ENCODE peak calls at places on chromosome 13, in six cellular contexts. Y is ascending aorta, O is dorsolateral prefrontal cortex, P is tibial nerve, D is fibroblast of lung, A is lower lobe of right lung. J is an unnamed sample.

GRCh38 chr13:23695711-23696512 is 125.7 kb downstream of the TNFRSF19 start:
- DNase-seq in P (no peak), O (no peak), D (no peak), Y (no peak), A (peak), J (no peak)

GRCh38 chr13:79673310-79673992 is 192.5 kb downstream of the NDFIP2 start:
- DNase-seq in O (no peak), A (no peak), Y (no peak), P (no peak), D (no peak), J (no peak)

GRCh38 chr13:102569488-102569887 is 27.3 kb upstream of the TPP2 start:
- DNase-seq in Y (no peak), O (no peak), D (peak), P (no peak), A (no peak), J (peak)

GRCh38 chr13:64305246-64305645 is 2889.6 kb upstream of the PCDH20 start:
- DNase-seq in A (no peak), P (no peak), Y (no peak), D (peak), O (no peak), J (peak)

GRCh38 chr13:34853161-34853560 is 88.9 kb upstream of the NBEA start:
- DNase-seq in A (no peak), D (no peak), P (no peak), O (no peak), Y (no peak), J (no peak)

GRCh38 chr13:90787007-90787406 is 560.5 kb upstream of the MIR17HG start:
- DNase-seq in P (no peak), A (no peak), Y (no peak), O (no peak), D (no peak), J (no peak)

GRCh38 chr13:106526748-106527488 is 8.5 kb downstream of the EFNB2 start:
- DNase-seq in A (no peak), Y (no peak), D (no peak), O (no peak), P (no peak), J (no peak)

GRCh38 chr13:41017153-41017552 is 2.0 kb downstream of the ELF1 start:
- DNase-seq in P (no peak), O (no peak), Y (no peak), A (no peak), D (no peak), J (no peak)

GRCh38 chr13:36919206-36919832 is 719 bp downstream of the SMAD9 start:
- DNase-seq in O (peak), D (peak), A (peak), P (peak), Y (peak), J (peak)

GRCh38 chr13:21445759-21446158 is 13.3 kb downstream of the ZDHHC20 start:
- DNase-seq in A (no peak), P (no peak), O (no peak), Y (no peak), D (no peak), J (no peak)

GRCh38 chr13:50916701-50917184 is 7.2 kb downstream of the RNASEH2B start:
- DNase-seq in O (no peak), Y (no peak), D (no peak), A (peak), P (no peak), J (no peak)

GRCh38 chr13:50914848-50915247 is 5.3 kb downstream of the RNASEH2B start:
- DNase-seq in Y (no peak), D (no peak), O (no peak), A (no peak), P (no peak), J (peak)

GRCh38 chr13:50915562-50915961 is 6.0 kb downstream of the RNASEH2B start:
- DNase-seq in P (no peak), D (no peak), O (no peak), Y (no peak), A (no peak), J (no peak)

GRCh38 chr13:50919291-50919690 is 9.7 kb downstream of the RNASEH2B start:
- DNase-seq in A (no peak), P (no peak), O (no peak), D (no peak), Y (no peak), J (no peak)

GRCh38 chr13:50917572-50917971 is 8.0 kb downstream of the RNASEH2B start:
- DNase-seq in A (no peak), D (no peak), Y (no peak), P (no peak), O (no peak), J (no peak)
- TF ChIP-seq CTCF in A (no peak), D (no peak), Y (no peak), P (no peak), O (no peak), J (no peak)

GRCh38 chr13:83906240-83906820 is 24.1 kb upstream of the SLITRK1 start:
- DNase-seq in A (no peak), P (no peak), D (no peak), O (no peak), Y (no peak), J (no peak)

GRCh38 chr13:83907196-83907989 is 25.1 kb upstream of the SLITRK1 start:
- DNase-seq in Y (no peak), P (no peak), D (no peak), A (no peak), O (no peak), J (no peak)

DNA sequence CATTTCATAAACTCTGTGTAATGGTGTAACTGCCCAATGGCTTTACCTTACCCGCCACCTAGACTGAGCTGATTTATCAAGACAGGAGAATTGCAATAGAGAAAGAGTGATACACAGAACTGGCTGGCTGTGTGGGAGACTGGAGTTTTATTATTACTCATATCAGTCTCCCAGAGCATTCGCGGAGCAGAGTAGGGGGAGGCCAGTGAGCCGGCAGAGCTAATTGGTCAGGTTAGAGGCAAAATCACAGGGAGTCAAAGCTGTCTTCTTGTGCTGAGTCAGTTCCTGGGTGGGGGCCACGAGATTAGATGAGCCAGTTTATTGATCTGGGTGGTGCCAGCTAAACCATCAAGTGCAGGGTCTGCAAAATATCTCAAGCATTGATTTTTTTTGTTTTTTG is 23.4 kb upstream of the SLITRK1 start:
- DNase-seq in P (no peak), O (no peak), Y (no peak), D (no peak), A (no peak), J (no peak)
- H3K4me3 ChIP-seq in P (no peak), O (no peak), Y (no peak), D (no peak), A (no peak), J (no peak)

DNA sequence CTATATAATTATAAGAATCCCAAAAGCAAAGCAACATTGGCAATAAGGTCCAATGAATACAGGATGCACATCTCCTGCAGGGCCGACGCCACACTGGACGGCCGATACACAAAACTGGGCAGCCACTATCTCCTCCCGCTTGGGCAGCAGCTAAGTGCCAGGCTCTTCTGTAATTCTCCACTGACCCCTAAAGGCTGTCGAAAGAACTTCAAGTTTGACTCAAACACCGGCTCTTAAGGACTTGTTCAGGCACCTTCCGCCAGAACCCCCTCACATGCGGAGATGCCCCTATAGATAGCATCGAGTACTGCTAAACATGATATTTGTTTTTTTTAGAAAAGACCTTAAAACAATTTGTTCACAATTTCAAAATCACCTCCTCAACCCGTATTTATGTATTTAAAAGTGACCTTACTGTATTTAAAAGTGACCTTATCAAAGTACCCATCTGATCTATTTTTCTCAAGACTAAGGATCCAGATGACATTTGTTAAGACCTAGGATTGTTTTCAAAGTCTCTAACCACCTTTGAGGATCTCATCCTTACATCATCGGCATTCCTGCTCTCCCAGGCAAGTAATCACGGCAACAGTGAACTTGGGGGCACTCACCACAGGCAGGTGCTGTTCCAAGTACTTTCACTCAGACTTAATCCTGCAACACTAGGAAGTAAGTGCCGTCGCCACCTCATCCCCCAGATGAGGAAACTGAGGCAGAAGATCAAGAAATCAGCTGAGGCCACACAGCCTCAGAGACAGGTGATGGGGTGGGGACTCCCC is 77.8 kb downstream of the TUBGCP3 start:
- DNase-seq in O (peak), P (no peak), D (peak), Y (no peak), A (peak), J (peak)
- TF ChIP-seq CTCF in O (peak), P (peak), D (peak), Y (no peak), A (peak), J (peak)

GRCh38 chr13:93146584-93147292 is 79.9 kb upstream of the GPC6 start:
- DNase-seq in Y (no peak), D (peak), A (no peak), O (no peak), P (no peak), J (peak)

GRCh38 chr13:93147946-93148345 is 78.7 kb upstream of the GPC6 start:
- DNase-seq in A (no peak), P (no peak), O (no peak), Y (no peak), D (no peak), J (no peak)

GRCh38 chr13:93147293-93147645 is 79.3 kb upstream of the GPC6 start:
- DNase-seq in O (no peak), P (no peak), Y (no peak), D (no peak), A (no peak), J (no peak)

GRCh38 chr13:93151277-93151676 is 75.3 kb upstream of the GPC6 start:
- DNase-seq in O (no peak), P (no peak), D (peak), Y (no peak), A (no peak), J (peak)
- H3K4me3 ChIP-seq in O (no peak), P (no peak), D (no peak), Y (no peak), A (no peak), J (no peak)

GRCh38 chr13:112960671-112961070 is 8.3 kb upstream of the MCF2L start:
- DNase-seq in Y (no peak), P (no peak), O (no peak), D (no peak), A (no peak), J (no peak)

GRCh38 chr13:112958127-112958989 is 10.7 kb upstream of the MCF2L start:
- DNase-seq in Y (no peak), O (no peak), P (no peak), D (no peak), A (no peak), J (no peak)

GRCh38 chr13:112959206-112959605 is 9.8 kb upstream of the MCF2L start:
- DNase-seq in O (no peak), D (no peak), Y (no peak), P (no peak), A (no peak), J (no peak)

GRCh38 chr13:112961457-112962369 is 7.3 kb upstream of the MCF2L start:
- DNase-seq in D (no peak), A (no peak), P (no peak), O (no peak), Y (no peak), J (no peak)

DNA sequence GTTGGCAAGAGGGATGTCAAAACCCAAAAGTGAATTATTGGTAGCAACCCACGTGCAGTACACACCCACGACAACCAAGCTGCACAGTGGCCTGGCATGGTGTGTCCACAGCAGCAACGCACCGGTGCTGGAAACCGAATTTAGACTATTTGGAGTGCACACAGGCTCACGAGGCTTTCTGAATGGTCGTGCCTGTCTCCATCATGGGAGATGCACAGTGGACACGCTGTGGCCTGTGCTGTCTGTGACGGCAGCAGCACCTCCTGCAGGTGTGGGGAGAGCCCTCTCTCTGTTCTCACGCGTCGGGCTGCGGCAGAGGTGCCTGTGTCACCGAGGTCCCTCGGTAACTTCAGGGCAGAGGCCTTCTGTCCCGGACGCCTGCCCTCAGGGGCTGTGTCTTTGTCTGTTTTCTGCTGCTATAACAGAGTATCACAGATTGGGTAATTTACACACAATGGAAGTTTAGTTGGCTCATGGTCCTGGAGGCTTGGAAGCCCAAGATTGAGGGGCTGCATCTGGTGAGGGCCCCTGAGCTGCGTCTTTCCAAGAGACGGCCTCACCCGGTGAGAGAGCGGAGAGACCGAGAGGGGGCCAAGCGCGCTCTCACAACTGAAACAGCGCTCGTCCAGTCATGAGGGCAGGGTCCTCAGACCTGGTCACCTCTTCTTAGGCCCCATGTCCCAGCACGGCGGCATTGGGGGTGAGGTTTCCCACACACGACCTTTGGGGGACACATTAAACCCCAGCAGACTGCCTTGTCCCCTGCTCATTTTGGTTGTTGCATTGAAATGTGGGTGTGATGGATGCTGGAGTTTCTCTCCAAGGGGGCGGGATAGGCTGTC is 9.1 kb upstream of the MCF2L start:
- DNase-seq in D (no peak), Y (no peak), A (no peak), O (no peak), P (no peak), J (no peak)
- TF ChIP-seq CTCF in D (no peak), Y (no peak), A (no peak), O (no peak), P (no peak), J (no peak)

GRCh38 chr13:100196380-100196779 is 107.5 kb downstream of the PCCA start:
- DNase-seq in D (no peak), A (no peak), Y (no peak), P (no peak), O (no peak), J (peak)

GRCh38 chr13:100197591-100198365 is 108.9 kb downstream of the PCCA start:
- DNase-seq in O (no peak), Y (no peak), A (no peak), P (no peak), D (no peak), J (no peak)

GRCh38 chr13:100197116-100197515 is 108.2 kb downstream of the PCCA start:
- DNase-seq in A (no peak), Y (no peak), D (no peak), P (no peak), O (no peak), J (no peak)

GRCh38 chr13:100195568-100195967 is 106.7 kb downstream of the PCCA start:
- DNase-seq in A (no peak), D (no peak), Y (no peak), O (no peak), P (no peak), J (no peak)
- H3K4me3 ChIP-seq in A (no peak), D (no peak), Y (no peak), O (no peak), P (no peak), J (no peak)

DNA sequence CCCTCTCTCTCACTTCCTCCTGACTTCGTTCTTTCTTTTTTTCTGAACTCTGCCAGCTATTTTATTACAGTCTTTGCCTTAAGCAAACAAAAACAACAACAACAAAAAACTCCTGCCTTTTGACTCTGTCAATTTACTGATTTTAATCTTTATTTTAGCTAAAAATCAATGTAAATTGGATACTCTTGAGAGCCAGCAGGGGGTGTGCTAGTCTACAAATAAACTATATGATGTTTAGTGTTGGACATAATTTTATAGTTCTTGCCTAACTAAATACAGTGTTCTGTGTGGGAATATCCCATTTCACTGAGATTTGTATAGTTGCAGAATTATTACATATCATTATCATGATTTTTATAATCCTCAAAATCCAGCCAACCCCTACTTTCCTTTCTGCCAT is 1199.9 kb upstream of the SPRY2 start:
- DNase-seq in O (no peak), D (peak), Y (no peak), P (no peak), A (no peak), J (no peak)
- TF ChIP-seq CTCF in O (peak), D (no peak), Y (no peak), P (peak), A (peak), J (no peak)

GRCh38 chr13:110266431-110266809 is 40.5 kb downstream of the COL4A1 start:
- DNase-seq in O (no peak), Y (no peak), D (no peak), P (no peak), A (no peak), J (no peak)
- H3K4me3 ChIP-seq in O (peak), Y (peak), D (no peak), P (no peak), A (no peak), J (no peak)